ENCODE peak calls at places on chromosomes 2 and 18, in four cellular contexts. One of them, this sample, is unnamed.

GRCh38 chr2:31137211-31138036 is 816 bp downstream of the GALNT14 start:
- DNase-seq in upper lobe of right lung: peak; percentile 64
- DNase-seq in pancreas: no peak
- DNase-seq in left lung: peak; percentile 82
- DNase-seq in this sample: no peak

GRCh38 chr18:78927156-78927555 is 52.5 kb upstream of the SALL3 start:
- DNase-seq in upper lobe of right lung: peak; percentile 40
- DNase-seq in pancreas: no peak
- DNase-seq in left lung: no peak
- DNase-seq in this sample: no peak

GRCh38 chr18:32093523-32093922 is 1.8 kb downstream of the RNF138 start:
- DNase-seq in upper lobe of right lung: no peak
- DNase-seq in pancreas: no peak
- DNase-seq in left lung: no peak
- DNase-seq in this sample: no peak

GRCh38 chr2:64622443-64623231 is 31.1 kb downstream of the SERTAD2 start:
- DNase-seq in upper lobe of right lung: no peak
- DNase-seq in pancreas: no peak
- DNase-seq in left lung: peak; percentile 50
- DNase-seq in this sample: no peak

GRCh38 chr2:144132357-144132756 is 387.6 kb downstream of the ZEB2 start:
- DNase-seq in upper lobe of right lung: no peak
- DNase-seq in pancreas: no peak
- DNase-seq in left lung: no peak
- DNase-seq in this sample: no peak

GRCh38 chr18:26549486-26550435 is 1.4 kb upstream of the KCTD1 start:
- DNase-seq in upper lobe of right lung: peak; percentile 84
- DNase-seq in pancreas: peak; percentile 72
- DNase-seq in left lung: peak; percentile 88
- DNase-seq in this sample: no peak

GRCh38 chr2:74374509-74375205 is 5.5 kb downstream of the DCTN1 start:
- DNase-seq in upper lobe of right lung: no peak
- DNase-seq in pancreas: peak; percentile 34
- DNase-seq in left lung: no peak
- DNase-seq in this sample: no peak

GRCh38 chr18:47870605-47871004 is 59.9 kb downstream of the SMAD2 start:
- DNase-seq in upper lobe of right lung: no peak
- DNase-seq in pancreas: no peak
- DNase-seq in left lung: no peak
- DNase-seq in this sample: no peak

GRCh38 chr18:54223568-54224241 is 764 bp downstream of the MBD2 start:
- DNase-seq in upper lobe of right lung: peak; percentile 73
- DNase-seq in pancreas: peak; percentile 74
- DNase-seq in left lung: peak; percentile 83
- DNase-seq in this sample: no peak

GRCh38 chr18:35430721-35431441 is 53.7 kb upstream of the ZNF396 start:
- DNase-seq in upper lobe of right lung: no peak
- DNase-seq in pancreas: no peak
- DNase-seq in left lung: no peak
- DNase-seq in this sample: no peak

GRCh38 chr2:84919885-84920580 is 14.6 kb downstream of the TMSB10 start:
- DNase-seq in upper lobe of right lung: no peak
- DNase-seq in pancreas: no peak
- DNase-seq in left lung: no peak
- DNase-seq in this sample: peak; percentile 22

GRCh38 chr18:79738565-79739439 is 58.9 kb upstream of the KCNG2 start:
- DNase-seq in upper lobe of right lung: peak; percentile 61
- DNase-seq in pancreas: no peak
- DNase-seq in left lung: peak; percentile 66
- DNase-seq in this sample: no peak

GRCh38 chr2:43142921-43143438 is 83.4 kb downstream of the ZFP36L2 start:
- DNase-seq in upper lobe of right lung: no peak
- DNase-seq in pancreas: no peak
- DNase-seq in left lung: no peak
- DNase-seq in this sample: no peak

GRCh38 chr2:236858661-236859060 is 227.0 kb upstream of the COPS8 start:
- DNase-seq in upper lobe of right lung: no peak
- DNase-seq in pancreas: no peak
- DNase-seq in left lung: no peak
- DNase-seq in this sample: no peak

GRCh38 chr18:46155652-46156051 is 51.5 kb downstream of the HAUS1 start:
- DNase-seq in upper lobe of right lung: no peak
- DNase-seq in pancreas: no peak
- DNase-seq in left lung: no peak
- DNase-seq in this sample: peak; percentile 12

GRCh38 chr2:24339856-24340262 is 20.5 kb downstream of the ITSN2 start:
- DNase-seq in upper lobe of right lung: no peak
- DNase-seq in pancreas: no peak
- DNase-seq in left lung: no peak
- DNase-seq in this sample: no peak

GRCh38 chr18:7457276-7457675 is 109.8 kb upstream of the PTPRM start:
- DNase-seq in upper lobe of right lung: no peak
- DNase-seq in pancreas: no peak
- DNase-seq in left lung: no peak
- DNase-seq in this sample: no peak

GRCh38 chr18:7447629-7448028 is 119.5 kb upstream of the PTPRM start:
- DNase-seq in upper lobe of right lung: no peak
- DNase-seq in pancreas: no peak
- DNase-seq in left lung: no peak
- DNase-seq in this sample: no peak

GRCh38 chr18:7454429-7454828 is 112.7 kb upstream of the PTPRM start:
- DNase-seq in upper lobe of right lung: no peak
- DNase-seq in pancreas: no peak
- DNase-seq in left lung: no peak
- DNase-seq in this sample: no peak

DNA sequence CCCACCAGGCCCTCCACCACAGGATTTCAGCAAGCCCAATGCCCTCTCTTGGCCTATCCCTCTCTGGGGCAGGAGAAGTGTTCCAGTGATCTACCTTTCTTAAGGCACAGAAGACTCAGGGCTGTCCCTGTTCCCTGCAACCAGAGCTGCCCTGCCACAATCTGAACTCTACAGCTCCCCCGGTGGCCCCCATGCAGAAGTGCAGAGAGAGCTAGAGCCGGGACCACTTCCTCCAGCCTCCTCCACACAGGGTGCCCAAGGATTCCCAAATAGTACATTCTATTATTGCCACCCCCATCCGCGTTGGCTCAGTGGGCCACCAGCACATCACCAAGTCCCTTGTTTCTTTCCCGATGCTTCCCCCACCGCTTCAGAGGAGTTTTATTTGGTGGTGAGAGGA is 114.8 kb upstream of the PTPRM start:
- DNase-seq in upper lobe of right lung: no peak
- DNase-seq in pancreas: no peak
- DNase-seq in left lung: no peak
- DNase-seq in this sample: no peak
- TF ChIP-seq CTCF in upper lobe of right lung: peak; percentile 68
- TF ChIP-seq CTCF in pancreas: peak; percentile 39
- TF ChIP-seq CTCF in left lung: peak; percentile 54
- TF ChIP-seq CTCF in this sample: no peak

DNA sequence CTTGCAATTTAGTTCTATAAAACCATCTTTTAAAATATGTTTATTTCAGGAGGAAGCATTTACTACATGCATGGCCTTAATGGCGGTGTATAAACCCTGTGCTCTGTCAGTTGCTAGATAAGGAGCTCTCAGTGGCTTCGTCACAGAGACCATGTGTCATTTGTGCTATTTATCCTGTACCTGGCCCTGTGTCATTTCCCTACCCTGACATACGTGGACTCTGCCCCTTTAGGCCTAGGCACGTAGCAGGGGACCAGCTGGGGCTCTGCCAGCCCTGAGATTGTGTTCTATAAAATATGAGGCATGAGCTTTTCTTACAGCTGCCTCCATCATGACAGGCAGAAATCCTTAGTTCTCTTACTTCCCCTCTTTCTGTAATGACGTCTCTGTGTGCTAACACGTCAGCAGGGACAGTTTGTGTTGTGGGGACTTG is 88.0 kb downstream of the ITGB1BP1 start:
- DNase-seq in upper lobe of right lung: no peak
- DNase-seq in pancreas: no peak
- DNase-seq in left lung: no peak
- DNase-seq in this sample: no peak
- H3K4me1 ChIP-seq in upper lobe of right lung: peaks cover 15% of the 10 kb centered on the region
- H3K4me1 ChIP-seq in pancreas: no peaks in the 10 kb centered on the region
- H3K4me1 ChIP-seq in left lung: peaks cover 10% of the 10 kb centered on the region
- H3K4me1 ChIP-seq in this sample: no peaks in the 10 kb centered on the region

GRCh38 chr2:197705912-197706838 is 1.0 kb downstream of the MARS2 start:
- DNase-seq in upper lobe of right lung: peak; percentile 70
- DNase-seq in pancreas: peak; percentile 15
- DNase-seq in left lung: no peak
- DNase-seq in this sample: no peak

GRCh38 chr2:197707316-197708213 is 2.4 kb downstream of the MARS2 start:
- DNase-seq in upper lobe of right lung: no peak
- DNase-seq in pancreas: no peak
- DNase-seq in left lung: no peak
- DNase-seq in this sample: no peak

GRCh38 chr2:197704434-197705142 is 581 bp upstream of the MARS2 start:
- DNase-seq in upper lobe of right lung: no peak
- DNase-seq in pancreas: no peak
- DNase-seq in left lung: no peak
- DNase-seq in this sample: no peak

GRCh38 chr2:197706839-197707207 is 1.7 kb downstream of the MARS2 start:
- DNase-seq in upper lobe of right lung: no peak
- DNase-seq in pancreas: no peak
- DNase-seq in left lung: no peak
- DNase-seq in this sample: no peak

DNA sequence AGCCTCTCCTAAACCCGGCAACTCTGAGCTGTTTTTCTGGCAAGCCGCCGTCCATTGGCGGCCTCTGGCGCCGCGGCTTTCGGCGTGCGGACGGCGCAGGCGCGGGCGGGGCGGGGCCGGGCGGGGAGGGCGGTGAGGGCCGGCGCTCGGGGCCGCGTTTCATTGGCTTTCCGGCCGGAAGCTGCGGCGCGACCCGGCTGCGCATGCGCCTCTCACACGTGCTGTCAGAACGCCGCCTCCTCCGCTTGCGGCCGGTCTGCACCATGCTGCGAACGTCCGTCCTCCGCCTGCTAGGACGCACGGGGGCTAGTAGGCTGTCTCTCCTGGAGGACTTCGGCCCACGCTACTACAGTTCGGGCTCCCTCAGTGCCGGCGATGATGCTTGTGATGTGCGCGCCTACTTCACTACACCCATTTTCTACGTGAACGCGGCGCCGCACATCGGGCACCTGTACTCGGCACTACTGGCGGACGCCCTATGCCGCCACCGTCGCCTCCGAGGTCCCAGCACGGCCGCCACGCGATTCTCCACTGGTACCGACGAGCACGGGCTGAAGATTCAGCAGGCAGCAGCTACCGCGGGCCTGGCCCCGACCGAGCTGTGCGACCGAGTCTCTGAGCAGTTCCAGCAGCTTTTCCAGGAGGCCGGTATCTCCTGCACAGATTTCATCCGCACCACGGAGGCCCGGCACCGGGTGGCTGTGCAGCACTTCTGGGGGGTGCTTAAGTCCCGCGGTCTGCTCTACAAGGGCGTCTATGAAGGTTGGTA is at the start of gene MARS2:
- DNase-seq in upper lobe of right lung: peak; percentile 97
- DNase-seq in pancreas: peak; percentile 88
- DNase-seq in left lung: peak; percentile 97
- DNase-seq in this sample: peak; percentile 90
- TF ChIP-seq CTCF in upper lobe of right lung: no peak
- TF ChIP-seq CTCF in pancreas: no peak
- TF ChIP-seq CTCF in left lung: no peak
- TF ChIP-seq CTCF in this sample: no peak

GRCh38 chr2:219451626-219452360 is 17.1 kb downstream of the SPEG start:
- DNase-seq in upper lobe of right lung: peak; percentile 63
- DNase-seq in pancreas: no peak
- DNase-seq in left lung: no peak
- DNase-seq in this sample: no peak

GRCh38 chr2:219455635-219456034 is 21.0 kb downstream of the SPEG start:
- DNase-seq in upper lobe of right lung: no peak
- DNase-seq in pancreas: no peak
- DNase-seq in left lung: no peak
- DNase-seq in this sample: no peak

GRCh38 chr2:219453691-219454131 is 19.1 kb downstream of the SPEG start:
- DNase-seq in upper lobe of right lung: no peak
- DNase-seq in pancreas: no peak
- DNase-seq in left lung: no peak
- DNase-seq in this sample: no peak

GRCh38 chr2:219452361-219453317 is 18.0 kb downstream of the SPEG start:
- DNase-seq in upper lobe of right lung: peak; percentile 59
- DNase-seq in pancreas: no peak
- DNase-seq in left lung: no peak
- DNase-seq in this sample: no peak

GRCh38 chr2:219454217-219454616 is 19.6 kb downstream of the SPEG start:
- DNase-seq in upper lobe of right lung: no peak
- DNase-seq in pancreas: no peak
- DNase-seq in left lung: no peak
- DNase-seq in this sample: no peak
- H3K4me1 ChIP-seq in upper lobe of right lung: no peaks in the 10 kb centered on the region
- H3K4me1 ChIP-seq in pancreas: no peaks in the 10 kb centered on the region
- H3K4me1 ChIP-seq in left lung: no peaks in the 10 kb centered on the region
- H3K4me1 ChIP-seq in this sample: peaks cover 30% of the 10 kb centered on the region

GRCh38 chr2:131055169-131056065 is 37.8 kb downstream of the FAM168B start:
- DNase-seq in upper lobe of right lung: no peak
- DNase-seq in pancreas: no peak
- DNase-seq in left lung: peak; percentile 50
- DNase-seq in this sample: no peak
- TF ChIP-seq CTCF in upper lobe of right lung: no peak
- TF ChIP-seq CTCF in pancreas: no peak
- TF ChIP-seq CTCF in left lung: no peak
- TF ChIP-seq CTCF in this sample: no peak